ENCODE peak calls at places on chromosome 20, in four cellular contexts. One of them, this sample, is unnamed.

GRCh38 chr20:24499472-24499871 is 30.0 kb downstream of the SYNDIG1 start:
- DNase-seq in HepG2: no peak
- DNase-seq in H9: peak; percentile 2
- DNase-seq in H1: no peak
- DNase-seq in this sample: no peak

GRCh38 chr20:4160761-4161305 is 145.5 kb upstream of the RNF24 start:
- DNase-seq in HepG2: peak; percentile 37
- DNase-seq in H9: no peak
- DNase-seq in H1: peak; percentile 50
- DNase-seq in this sample: peak; percentile 54

GRCh38 chr20:25283221-25283951 is 35.5 kb downstream of the PYGB start:
- DNase-seq in HepG2: no peak
- DNase-seq in H9: no peak
- DNase-seq in H1: peak; percentile 39
- DNase-seq in this sample: no peak

GRCh38 chr20:59144179-59144830 is 19.3 kb upstream of the ZNF831 start:
- DNase-seq in HepG2: no peak
- DNase-seq in H9: peak; percentile 12
- DNase-seq in H1: no peak
- DNase-seq in this sample: no peak

GRCh38 chr20:59802471-59803221 is 130.8 kb downstream of the SYCP2 start:
- DNase-seq in HepG2: no peak
- DNase-seq in H9: peak; percentile 18
- DNase-seq in H1: no peak
- DNase-seq in this sample: no peak

GRCh38 chr20:4029505-4030467 is 14.4 kb upstream of the RNF24 start:
- DNase-seq in HepG2: no peak
- DNase-seq in H9: no peak
- DNase-seq in H1: no peak
- DNase-seq in this sample: no peak

GRCh38 chr20:60326821-60327220 is 368.6 kb downstream of the CDH26 start:
- DNase-seq in HepG2: no peak
- DNase-seq in H9: no peak
- DNase-seq in H1: no peak
- DNase-seq in this sample: no peak

GRCh38 chr20:59020938-59021551 is 1.8 kb downstream of the TUBB1 start:
- DNase-seq in HepG2: no peak
- DNase-seq in H9: no peak
- DNase-seq in H1: no peak
- DNase-seq in this sample: peak; percentile 77

GRCh38 chr20:47610247-47610944 is 108.7 kb downstream of the NCOA3 start:
- DNase-seq in HepG2: no peak
- DNase-seq in H9: no peak
- DNase-seq in H1: no peak
- DNase-seq in this sample: peak; percentile 92

GRCh38 chr20:8898823-8899222 is 170.1 kb upstream of the PLCB4 start:
- DNase-seq in HepG2: no peak
- DNase-seq in H9: no peak
- DNase-seq in H1: no peak
- DNase-seq in this sample: no peak

GRCh38 chr20:15740046-15740775 is 833.0 kb downstream of the KIF16B start:
- DNase-seq in HepG2: no peak
- DNase-seq in H9: no peak
- DNase-seq in H1: no peak
- DNase-seq in this sample: no peak

GRCh38 chr20:46774943-46775560 is 65.6 kb downstream of the SLC2A10 start:
- DNase-seq in HepG2: no peak
- DNase-seq in H9: no peak
- DNase-seq in H1: no peak
- DNase-seq in this sample: no peak

GRCh38 chr20:38601216-38602184 is at the start of gene ARHGAP40:
- DNase-seq in HepG2: peak; percentile 54
- DNase-seq in H9: peak; percentile 72
- DNase-seq in H1: peak; percentile 72
- DNase-seq in this sample: peak; percentile 29

GRCh38 chr20:33013701-33014326 is 6.3 kb downstream of the BPIFB2 start:
- DNase-seq in HepG2: no peak
- DNase-seq in H9: no peak
- DNase-seq in H1: no peak
- DNase-seq in this sample: no peak

GRCh38 chr20:24629668-24630067 is 160.2 kb downstream of the SYNDIG1 start:
- DNase-seq in HepG2: no peak
- DNase-seq in H9: no peak
- DNase-seq in H1: no peak
- DNase-seq in this sample: no peak

GRCh38 chr20:6008254-6008653 is 45.6 kb downstream of the LRRN4 start:
- DNase-seq in HepG2: peak; percentile 86
- DNase-seq in H9: no peak
- DNase-seq in H1: no peak
- DNase-seq in this sample: peak; percentile 85

GRCh38 chr20:56798634-56799033 is 169.5 kb downstream of the TFAP2C start:
- DNase-seq in HepG2: no peak
- DNase-seq in H9: no peak
- DNase-seq in H1: no peak
- DNase-seq in this sample: no peak

GRCh38 chr20:60330461-60330860 is 372.2 kb downstream of the CDH26 start:
- DNase-seq in HepG2: no peak
- DNase-seq in H9: no peak
- DNase-seq in H1: no peak
- DNase-seq in this sample: no peak

GRCh38 chr20:42005211-42005610 is 387.0 kb upstream of the CHD6 start:
- DNase-seq in HepG2: no peak
- DNase-seq in H9: no peak
- DNase-seq in H1: no peak
- DNase-seq in this sample: no peak

GRCh38 chr20:35286077-35286898 is 1.7 kb upstream of the EIF6 start:
- DNase-seq in HepG2: peak; percentile 86
- DNase-seq in H9: no peak
- DNase-seq in H1: no peak
- DNase-seq in this sample: no peak

GRCh38 chr20:12644481-12644880 is 364.3 kb upstream of the SPTLC3 start:
- DNase-seq in HepG2: no peak
- DNase-seq in H9: no peak
- DNase-seq in H1: no peak
- DNase-seq in this sample: no peak

GRCh38 chr20:47217482-47218446 is 138.7 kb downstream of the ZMYND8 start:
- DNase-seq in HepG2: no peak
- DNase-seq in H9: no peak
- DNase-seq in H1: no peak
- DNase-seq in this sample: no peak

GRCh38 chr20:36885355-36885754 is 9.4 kb downstream of the TLDC2 start:
- DNase-seq in HepG2: no peak
- DNase-seq in H9: no peak
- DNase-seq in H1: no peak
- DNase-seq in this sample: no peak

GRCh38 chr20:25275813-25276532 is 28.1 kb downstream of the PYGB start:
- DNase-seq in HepG2: no peak
- DNase-seq in H9: no peak
- DNase-seq in H1: peak; percentile 42
- DNase-seq in this sample: no peak

GRCh38 chr20:36593347-36593746 is 12.2 kb upstream of the RAB5IF start:
- DNase-seq in HepG2: no peak
- DNase-seq in H9: no peak
- DNase-seq in H1: no peak
- DNase-seq in this sample: no peak

DNA sequence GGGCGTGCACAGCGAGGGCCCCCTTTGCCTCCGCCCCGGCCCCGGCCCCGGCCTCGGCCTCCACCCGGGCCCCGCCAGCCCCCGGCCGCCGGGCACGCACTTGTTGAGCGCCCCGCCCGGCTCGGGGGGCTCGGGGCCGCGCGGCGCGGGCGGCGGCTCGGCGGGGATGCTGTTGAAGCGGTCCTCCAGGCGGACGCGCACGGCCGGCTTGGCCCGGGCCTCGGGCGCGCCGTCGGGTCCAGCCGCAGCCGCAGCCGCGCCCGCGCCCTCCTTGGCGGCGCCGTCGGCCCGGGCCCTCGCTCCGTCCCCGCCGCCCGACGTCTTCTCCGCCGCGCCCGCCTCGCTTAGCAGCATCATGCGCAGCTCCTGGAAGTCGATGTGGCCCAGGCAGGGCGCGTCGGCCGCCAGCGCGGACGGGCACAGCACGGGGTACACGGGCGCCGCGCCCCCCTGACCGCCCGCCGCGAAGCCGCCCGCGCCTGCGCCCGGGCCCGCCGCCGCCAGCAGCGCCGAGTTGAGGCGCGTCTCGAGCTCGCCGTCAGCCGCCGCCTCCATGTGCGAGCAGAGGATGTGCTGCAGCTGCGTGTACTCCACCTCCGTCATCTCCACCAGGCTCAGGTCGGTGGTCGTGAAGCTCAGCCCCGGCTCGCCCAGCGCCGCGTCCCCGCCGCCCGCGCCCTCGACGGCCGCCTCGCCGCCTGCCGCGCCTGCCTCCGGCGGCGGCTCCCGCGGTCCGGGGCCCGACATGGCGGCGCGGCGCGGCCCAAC is 514 bp downstream of the TCFL5 start:
- DNase-seq in HepG2: no peak
- DNase-seq in H9: peak; percentile 43
- DNase-seq in H1: peak; percentile 64
- DNase-seq in this sample: no peak
- H3K9ac ChIP-seq in HepG2: peak overlapping the region; percentile 72
- H3K9ac ChIP-seq in H9: no peak overlapping the region
- H3K9ac ChIP-seq in H1: peak overlapping the region; percentile 92
- H3K9ac ChIP-seq in this sample: peak overlapping the region; percentile 52

GRCh38 chr20:50088022-50088421 is 24.9 kb downstream of the UBE2V1 start:
- DNase-seq in HepG2: no peak
- DNase-seq in H9: no peak
- DNase-seq in H1: no peak
- DNase-seq in this sample: no peak

GRCh38 chr20:50085481-50086365 is 27.2 kb downstream of the UBE2V1 start:
- DNase-seq in HepG2: peak; percentile 82
- DNase-seq in H9: peak; percentile 63
- DNase-seq in H1: no peak
- DNase-seq in this sample: peak; percentile 42

GRCh38 chr20:50092436-50092835 is 20.5 kb downstream of the UBE2V1 start:
- DNase-seq in HepG2: no peak
- DNase-seq in H9: no peak
- DNase-seq in H1: no peak
- DNase-seq in this sample: no peak

GRCh38 chr20:50089787-50090177 is 23.2 kb downstream of the UBE2V1 start:
- DNase-seq in HepG2: no peak
- DNase-seq in H9: no peak
- DNase-seq in H1: no peak
- DNase-seq in this sample: no peak

GRCh38 chr20:50089140-50089786 is 23.7 kb downstream of the UBE2V1 start:
- DNase-seq in HepG2: no peak
- DNase-seq in H9: no peak
- DNase-seq in H1: no peak
- DNase-seq in this sample: no peak
- H4K20me1 ChIP-seq in HepG2: peaks cover 22% of the 10 kb centered on the region
- H4K20me1 ChIP-seq in H9: no peaks in the 10 kb centered on the region
- H4K20me1 ChIP-seq in H1: peaks cover 4% of the 10 kb centered on the region
- H4K20me1 ChIP-seq in this sample: peaks cover 88% of the 10 kb centered on the region

DNA sequence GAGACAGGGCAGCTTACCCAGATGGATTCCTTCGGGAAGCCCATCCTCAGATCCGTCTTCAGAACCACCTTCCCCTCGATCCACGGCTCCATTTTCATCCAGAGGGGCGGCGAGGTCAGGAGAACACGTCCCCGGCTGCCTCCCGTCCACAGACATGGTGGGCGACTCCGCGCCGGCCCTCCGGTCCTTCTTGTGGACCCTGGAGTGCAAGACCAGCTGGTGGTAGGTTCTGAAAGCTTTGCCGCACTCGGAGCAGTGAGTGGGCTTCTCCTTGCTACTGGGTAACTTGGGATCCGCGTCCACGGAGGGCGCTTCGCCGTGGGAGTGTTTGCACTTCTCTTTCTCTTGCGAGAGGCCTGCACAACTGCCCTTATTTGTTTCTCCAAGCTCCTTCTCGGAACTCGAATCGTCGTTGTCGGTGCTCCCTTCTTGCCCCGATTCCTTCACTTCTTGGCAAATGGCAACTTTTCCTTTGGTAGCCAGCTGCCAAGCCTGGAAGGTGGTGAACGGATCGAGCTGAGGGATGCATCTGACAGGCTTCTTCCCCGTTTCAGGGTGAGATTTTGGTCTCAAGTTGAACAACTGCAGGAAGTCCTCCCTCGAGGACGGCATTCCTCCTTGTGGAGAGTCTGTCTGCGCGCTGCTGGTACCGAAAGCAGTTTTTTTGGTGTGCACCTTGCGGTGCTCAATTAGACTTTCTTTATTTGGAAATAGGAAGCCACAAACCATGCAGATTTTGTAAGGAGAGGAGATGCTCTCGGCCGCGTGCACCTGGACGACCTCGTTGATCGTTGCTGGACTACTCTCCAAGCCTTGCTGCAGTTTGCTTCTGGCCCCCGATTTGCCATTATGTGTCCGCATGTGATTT is 12.0 kb downstream of the ZNF217 start:
- DNase-seq in HepG2: no peak
- DNase-seq in H9: no peak
- DNase-seq in H1: no peak
- DNase-seq in this sample: no peak
- H3K4me1 ChIP-seq in HepG2: peaks cover 93% of the 10 kb centered on the region
- H3K4me1 ChIP-seq in H9: no peaks in the 10 kb centered on the region
- H3K4me1 ChIP-seq in H1: peaks cover 15% of the 10 kb centered on the region
- H3K4me1 ChIP-seq in this sample: peaks cover 31% of the 10 kb centered on the region

GRCh38 chr20:22848364-22848763 is 186.7 kb upstream of the SSTR4 start:
- DNase-seq in HepG2: no peak
- DNase-seq in H9: no peak
- DNase-seq in H1: no peak
- DNase-seq in this sample: no peak

GRCh38 chr20:22838001-22838400 is 197.1 kb upstream of the SSTR4 start:
- DNase-seq in HepG2: no peak
- DNase-seq in H9: no peak
- DNase-seq in H1: no peak
- DNase-seq in this sample: no peak

GRCh38 chr20:22846829-22847228 is 188.3 kb upstream of the SSTR4 start:
- DNase-seq in HepG2: no peak
- DNase-seq in H9: no peak
- DNase-seq in H1: no peak
- DNase-seq in this sample: no peak

GRCh38 chr20:22836877-22837276 is 198.2 kb upstream of the SSTR4 start:
- DNase-seq in HepG2: no peak
- DNase-seq in H9: no peak
- DNase-seq in H1: no peak
- DNase-seq in this sample: no peak

GRCh38 chr20:22842793-22843192 is 192.3 kb upstream of the SSTR4 start:
- DNase-seq in HepG2: no peak
- DNase-seq in H9: no peak
- DNase-seq in H1: no peak
- DNase-seq in this sample: no peak
- H3K9ac ChIP-seq in HepG2: no peak overlapping the region
- H3K9ac ChIP-seq in H9: no peak overlapping the region
- H3K9ac ChIP-seq in H1: no peak overlapping the region
- H3K9ac ChIP-seq in this sample: no peak overlapping the region

GRCh38 chr20:62935204-62935967 is 2.6 kb upstream of the GID8 start:
- DNase-seq in HepG2: no peak
- DNase-seq in H9: no peak
- DNase-seq in H1: no peak
- DNase-seq in this sample: no peak
- H4K20me1 ChIP-seq in HepG2: peaks cover 69% of the 10 kb centered on the region
- H4K20me1 ChIP-seq in H9: no peaks in the 10 kb centered on the region
- H4K20me1 ChIP-seq in H1: peaks cover 35% of the 10 kb centered on the region
- H4K20me1 ChIP-seq in this sample: peaks cover 78% of the 10 kb centered on the region

GRCh38 chr20:63331741-63332400 is 29.3 kb downstream of the CHRNA4 start:
- DNase-seq in HepG2: no peak
- DNase-seq in H9: no peak
- DNase-seq in H1: no peak
- DNase-seq in this sample: no peak
- H3K4me1 ChIP-seq in HepG2: no peaks in the 10 kb centered on the region
- H3K4me1 ChIP-seq in H9: no peaks in the 10 kb centered on the region
- H3K4me1 ChIP-seq in H1: peaks cover 5% of the 10 kb centered on the region
- H3K4me1 ChIP-seq in this sample: no peaks in the 10 kb centered on the region

GRCh38 chr20:1225729-1226313 is at the start of gene RAD21L1:
- DNase-seq in HepG2: no peak
- DNase-seq in H9: peak; percentile 95
- DNase-seq in H1: peak; percentile 87
- DNase-seq in this sample: peak; percentile 34
- H3K9ac ChIP-seq in HepG2: peak within 1 kb of the TSS; percentile 51
- H3K9ac ChIP-seq in H9: no peak within 1 kb of the TSS
- H3K9ac ChIP-seq in H1: peak within 1 kb of the TSS; percentile 50
- H3K9ac ChIP-seq in this sample: peak within 1 kb of the TSS; percentile 71

This sample was measured in astrocyte.